ENCODE peak calls at places on chromosomes 2 and 18, in four cellular contexts. One of them, this sample, is unnamed.

GRCh38 chr2:128835974-128836373 is 517.3 kb upstream of the HS6ST1 start:
- DNase-seq in HepG2: no peak
- DNase-seq in K562: no peak
- DNase-seq in GM12878: no peak
- DNase-seq in this sample: no peak

GRCh38 chr2:40098786-40099470 is 319.9 kb upstream of the THUMPD2 start:
- DNase-seq in HepG2: no peak
- DNase-seq in K562: no peak
- DNase-seq in GM12878: no peak
- DNase-seq in this sample: no peak

GRCh38 chr2:30231726-30232026 is 342 bp downstream of the LBH start:
- DNase-seq in HepG2: no peak
- DNase-seq in K562: no peak
- DNase-seq in GM12878: no peak
- DNase-seq in this sample: no peak

GRCh38 chr18:70627100-70627802 is 338.4 kb downstream of the SOCS6 start:
- DNase-seq in HepG2: no peak
- DNase-seq in K562: no peak
- DNase-seq in GM12878: no peak
- DNase-seq in this sample: no peak

GRCh38 chr18:70419526-70419925 is 130.7 kb downstream of the SOCS6 start:
- DNase-seq in HepG2: no peak
- DNase-seq in K562: no peak
- DNase-seq in GM12878: no peak
- DNase-seq in this sample: no peak

GRCh38 chr2:183035954-183036669 is 2.1 kb downstream of the NCKAP1 start:
- DNase-seq in HepG2: no peak
- DNase-seq in K562: no peak
- DNase-seq in GM12878: peak
- DNase-seq in this sample: no peak

GRCh38 chr2:54599914-54600313 is 123.5 kb upstream of the EML6 start:
- DNase-seq in HepG2: no peak
- DNase-seq in K562: peak
- DNase-seq in GM12878: no peak
- DNase-seq in this sample: no peak

GRCh38 chr2:240431663-240432424 is 3.6 kb upstream of the GPC1 start:
- DNase-seq in HepG2: no peak
- DNase-seq in K562: no peak
- DNase-seq in GM12878: no peak
- DNase-seq in this sample: no peak

GRCh38 chr2:235507928-235508327 is 14.1 kb downstream of the AGAP1 start:
- DNase-seq in HepG2: no peak
- DNase-seq in K562: no peak
- DNase-seq in GM12878: no peak
- DNase-seq in this sample: no peak

GRCh38 chr18:58290059-58290747 is 246.2 kb downstream of the NEDD4L start:
- DNase-seq in HepG2: no peak
- DNase-seq in K562: no peak
- DNase-seq in GM12878: no peak
- DNase-seq in this sample: no peak

GRCh38 chr18:22556271-22556990 is 138.7 kb upstream of the CTAGE1 start:
- DNase-seq in HepG2: no peak
- DNase-seq in K562: no peak
- DNase-seq in GM12878: no peak
- DNase-seq in this sample: no peak

GRCh38 chr2:20348542-20348941 is 2.1 kb downstream of the PUM2 start:
- DNase-seq in HepG2: no peak
- DNase-seq in K562: no peak
- DNase-seq in GM12878: no peak
- DNase-seq in this sample: no peak

GRCh38 chr18:9885170-9886004 is at the start of gene TXNDC2:
- DNase-seq in HepG2: no peak
- DNase-seq in K562: peak
- DNase-seq in GM12878: no peak
- DNase-seq in this sample: no peak

GRCh38 chr2:177554365-177554764 is 161.8 kb downstream of the AGPS start:
- DNase-seq in HepG2: no peak
- DNase-seq in K562: no peak
- DNase-seq in GM12878: no peak
- DNase-seq in this sample: no peak

GRCh38 chr2:56040189-56040588 is 116.6 kb upstream of the EFEMP1 start:
- DNase-seq in HepG2: no peak
- DNase-seq in K562: no peak
- DNase-seq in GM12878: no peak
- DNase-seq in this sample: no peak

GRCh38 chr2:240965296-240965904 is 33.0 kb upstream of the SNED1 start:
- DNase-seq in HepG2: no peak
- DNase-seq in K562: no peak
- DNase-seq in GM12878: no peak
- DNase-seq in this sample: no peak

GRCh38 chr18:36403896-36404824 is 106.6 kb downstream of the FHOD3 start:
- DNase-seq in HepG2: no peak
- DNase-seq in K562: no peak
- DNase-seq in GM12878: no peak
- DNase-seq in this sample: no peak

GRCh38 chr2:109120166-109120565 is 8.8 kb upstream of the SH3RF3 start:
- DNase-seq in HepG2: no peak
- DNase-seq in K562: no peak
- DNase-seq in GM12878: no peak
- DNase-seq in this sample: no peak

GRCh38 chr2:180208841-180209240 is 201.7 kb upstream of the CWC22 start:
- DNase-seq in HepG2: no peak
- DNase-seq in K562: no peak
- DNase-seq in GM12878: no peak
- DNase-seq in this sample: no peak

GRCh38 chr2:129080715-129081472 is 762.2 kb upstream of the HS6ST1 start:
- DNase-seq in HepG2: no peak
- DNase-seq in K562: no peak
- DNase-seq in GM12878: no peak
- DNase-seq in this sample: no peak

GRCh38 chr18:2411381-2411977 is 159.8 kb downstream of the METTL4 start:
- DNase-seq in HepG2: no peak
- DNase-seq in K562: no peak
- DNase-seq in GM12878: no peak
- DNase-seq in this sample: no peak

GRCh38 chr2:240463274-240463865 is 27.9 kb downstream of the GPC1 start:
- DNase-seq in HepG2: no peak
- DNase-seq in K562: no peak
- DNase-seq in GM12878: no peak
- DNase-seq in this sample: no peak

GRCh38 chr2:234422242-234422641 is 74.6 kb downstream of the ARL4C start:
- DNase-seq in HepG2: peak
- DNase-seq in K562: no peak
- DNase-seq in GM12878: no peak
- DNase-seq in this sample: no peak

GRCh38 chr2:183927367-183928355 is 670.7 kb upstream of the ZNF804A start:
- DNase-seq in HepG2: no peak
- DNase-seq in K562: no peak
- DNase-seq in GM12878: no peak
- DNase-seq in this sample: no peak

GRCh38 chr2:44939074-44940052 is 2.1 kb upstream of the SIX3 start:
- DNase-seq in HepG2: no peak
- DNase-seq in K562: no peak
- DNase-seq in GM12878: no peak
- DNase-seq in this sample: peak

GRCh38 chr2:201233192-201234166 is 26.9 kb upstream of the CASP8 start:
- DNase-seq in HepG2: peak
- DNase-seq in K562: peak
- DNase-seq in GM12878: peak
- DNase-seq in this sample: peak

GRCh38 chr2:161070693-161071479 is 89.3 kb upstream of the TANK start:
- DNase-seq in HepG2: no peak
- DNase-seq in K562: no peak
- DNase-seq in GM12878: no peak
- DNase-seq in this sample: no peak

DNA sequence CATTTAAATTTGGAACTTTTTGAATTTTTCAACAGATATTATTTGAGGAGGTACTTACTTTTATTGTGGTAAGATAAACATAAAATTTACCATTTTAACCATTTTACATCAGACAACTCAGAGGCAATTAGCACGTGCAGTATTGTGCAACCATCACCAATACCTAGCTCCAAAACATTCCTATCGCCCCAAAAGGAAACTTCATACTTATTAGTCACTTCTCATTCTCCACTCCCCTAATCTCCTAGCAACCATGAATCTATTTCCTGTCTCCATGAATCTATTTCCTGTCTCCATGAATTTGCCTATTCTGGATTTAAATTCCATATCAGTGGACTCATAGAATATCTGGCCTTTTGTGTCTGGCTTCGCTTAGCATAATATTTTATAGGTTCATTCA is 69.9 kb upstream of the FAM136A start:
- DNase-seq in HepG2: no peak
- DNase-seq in K562: no peak
- DNase-seq in GM12878: no peak
- DNase-seq in this sample: no peak
- TF ChIP-seq TCF7 in HepG2: no peak
- TF ChIP-seq TCF7 in K562: no peak
- TF ChIP-seq TCF7 in GM12878: no peak
- TF ChIP-seq TCF7 in this sample: no peak

DNA sequence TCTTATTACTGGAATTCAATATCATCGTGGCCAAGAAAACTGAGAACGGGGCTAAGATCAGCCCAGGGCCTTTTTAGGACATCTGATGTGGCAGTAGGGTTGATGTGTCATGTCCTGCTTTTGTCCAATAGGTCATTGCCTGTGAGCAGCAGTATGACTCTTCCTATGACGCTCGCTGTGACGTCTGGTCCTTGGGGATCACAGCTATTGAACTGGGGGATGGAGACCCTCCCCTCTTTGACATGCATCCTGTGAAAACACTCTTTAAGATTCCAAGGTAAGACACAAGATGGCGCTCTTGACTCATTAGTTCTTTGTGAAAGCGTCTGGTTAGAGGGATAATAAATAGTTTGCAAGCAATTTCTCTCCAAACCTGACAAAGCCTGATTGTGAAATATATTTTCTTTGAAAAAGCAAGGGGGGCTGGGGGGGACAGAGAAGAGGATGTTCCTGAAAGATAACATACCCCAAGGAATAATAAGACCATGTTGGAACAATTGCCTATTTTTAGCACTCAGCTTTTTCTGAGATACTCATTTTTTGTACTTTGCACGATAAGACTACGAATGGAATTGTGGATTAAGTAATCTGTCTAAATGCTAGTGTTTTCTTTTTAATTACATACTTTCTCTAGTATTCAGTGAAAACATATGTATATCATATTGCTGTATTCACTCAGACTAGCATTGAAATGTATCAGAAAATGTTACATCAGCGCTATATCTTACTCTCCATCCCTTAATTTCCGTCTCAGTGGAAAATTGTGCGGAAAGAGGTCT is 58.1 kb downstream of the MYO3B start:
- DNase-seq in HepG2: peak
- DNase-seq in K562: peak
- DNase-seq in GM12878: no peak
- DNase-seq in this sample: peak
- TF ChIP-seq TCF7 in HepG2: no peak
- TF ChIP-seq TCF7 in K562: no peak
- TF ChIP-seq TCF7 in GM12878: no peak
- TF ChIP-seq TCF7 in this sample: no peak

DNA sequence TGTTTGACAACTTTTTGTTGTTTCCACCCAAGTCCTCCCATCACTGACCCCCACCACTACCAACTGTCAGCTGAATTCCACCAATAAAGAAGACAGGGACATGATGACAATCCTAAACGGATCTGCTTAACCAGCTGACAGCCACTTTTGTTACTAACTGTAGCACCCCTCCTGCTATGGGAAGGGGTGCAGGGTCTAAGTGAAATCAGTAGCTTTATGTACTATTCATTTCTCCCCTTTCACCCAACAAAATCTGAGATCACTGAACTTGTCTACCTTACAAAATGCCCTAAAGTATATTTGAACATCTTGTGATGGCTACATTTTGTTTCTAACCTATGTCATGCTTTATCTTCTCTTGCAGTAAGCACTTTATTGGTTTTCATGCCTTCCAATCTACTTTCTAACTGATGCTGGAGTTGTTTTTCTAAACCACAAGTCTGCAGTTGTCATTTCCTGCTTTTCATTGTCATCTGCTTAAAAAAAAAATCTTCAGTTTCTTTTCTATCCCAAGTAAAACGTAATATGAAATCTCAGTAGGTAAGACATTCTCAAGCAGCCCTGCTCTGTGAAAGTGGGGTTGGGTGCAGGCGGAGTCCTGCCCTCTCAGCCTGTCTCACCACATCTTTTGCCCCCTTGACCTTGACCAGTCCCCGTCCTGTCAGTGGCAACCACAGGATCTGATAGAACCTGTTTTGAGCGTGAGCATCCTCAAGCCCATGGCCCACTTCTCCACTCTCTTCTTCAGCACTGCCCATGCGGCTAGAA is 80.2 kb upstream of the CPO start:
- DNase-seq in HepG2: no peak
- DNase-seq in K562: no peak
- DNase-seq in GM12878: no peak
- DNase-seq in this sample: no peak
- TF ChIP-seq TCF7 in HepG2: no peak
- TF ChIP-seq TCF7 in K562: no peak
- TF ChIP-seq TCF7 in GM12878: no peak
- TF ChIP-seq TCF7 in this sample: no peak

GRCh38 chr2:194271283-194271961 is 1385.6 kb upstream of the SLC39A10 start:
- DNase-seq in HepG2: no peak
- DNase-seq in K562: no peak
- DNase-seq in GM12878: no peak
- DNase-seq in this sample: no peak
- TF ChIP-seq TCF7 in HepG2: no peak
- TF ChIP-seq TCF7 in K562: no peak
- TF ChIP-seq TCF7 in GM12878: no peak
- TF ChIP-seq TCF7 in this sample: no peak

GRCh38 chr2:8061219-8061618 is 620.6 kb upstream of the ID2 start:
- DNase-seq in HepG2: peak
- DNase-seq in K562: no peak
- DNase-seq in GM12878: no peak
- DNase-seq in this sample: no peak
- TF ChIP-seq TCF7 in HepG2: no peak
- TF ChIP-seq TCF7 in K562: no peak
- TF ChIP-seq TCF7 in GM12878: no peak
- TF ChIP-seq TCF7 in this sample: no peak

GRCh38 chr2:46590319-46590718 is 111.0 kb downstream of the TMEM247 start:
- DNase-seq in HepG2: no peak
- DNase-seq in K562: no peak
- DNase-seq in GM12878: no peak
- DNase-seq in this sample: no peak

GRCh38 chr2:46591562-46591961 is 112.2 kb downstream of the TMEM247 start:
- DNase-seq in HepG2: no peak
- DNase-seq in K562: no peak
- DNase-seq in GM12878: no peak
- DNase-seq in this sample: no peak

GRCh38 chr2:46584134-46584533 is 104.8 kb downstream of the TMEM247 start:
- DNase-seq in HepG2: no peak
- DNase-seq in K562: no peak
- DNase-seq in GM12878: no peak
- DNase-seq in this sample: no peak

DNA sequence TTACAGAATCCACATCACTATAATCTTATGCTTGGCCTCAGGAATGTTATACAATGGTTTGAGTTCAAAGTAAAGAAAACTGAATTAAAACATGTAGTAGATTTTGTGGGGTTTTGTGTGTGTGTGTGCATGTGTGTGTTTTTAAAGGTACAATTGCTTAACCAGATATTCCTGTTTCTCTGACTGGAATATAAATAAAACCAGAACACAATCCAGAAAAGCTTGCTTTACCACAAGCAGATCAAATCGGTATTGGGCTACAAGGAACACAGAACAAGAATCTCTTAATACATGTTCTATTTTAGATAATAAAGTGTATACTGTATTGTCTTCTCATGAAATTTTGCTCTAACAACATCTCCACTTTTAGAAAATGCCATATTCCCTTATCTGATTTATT is 110.0 kb downstream of the TMEM247 start:
- DNase-seq in HepG2: no peak
- DNase-seq in K562: no peak
- DNase-seq in GM12878: no peak
- DNase-seq in this sample: no peak
- TF ChIP-seq TCF7 in HepG2: no peak
- TF ChIP-seq TCF7 in K562: no peak
- TF ChIP-seq TCF7 in GM12878: no peak
- TF ChIP-seq TCF7 in this sample: no peak

This sample was measured in WTC11.